ENCODE peak calls at places on chromosomes 2 and 18, in six cellular contexts. J is OCI-LY7, M is lower lobe of right lung, L is cardiac fibroblast, A is A549, K is AG09309. C is an unnamed sample.

GRCh38 chr2:189995679-189996078 is 66.8 kb downstream of the MSTN start:
- DNase-seq in K (no peak), L (no peak), J (no peak), M (no peak), A (no peak), C (no peak)

GRCh38 chr2:224360801-224361251 is 41.1 kb downstream of the FAM124B start:
- DNase-seq in M (no peak), K (no peak), J (no peak), A (no peak), L (peak), C (no peak)

GRCh38 chr18:37249171-37249886 is 316.3 kb downstream of the CELF4 start:
- DNase-seq in M (no peak), K (no peak), A (no peak), J (no peak), L (no peak), C (no peak)

GRCh38 chr2:101970901-101971300 is 20.9 kb upstream of the IL1R2 start:
- DNase-seq in M (no peak), J (no peak), A (no peak), K (no peak), L (no peak), C (no peak)

GRCh38 chr18:13465476-13465875 is 246.9 kb downstream of the LDLRAD4 start:
- DNase-seq in A (no peak), K (no peak), L (no peak), J (peak), M (no peak), C (no peak)

GRCh38 chr18:27977009-27977408 is 199.9 kb downstream of the CDH2 start:
- DNase-seq in M (no peak), L (no peak), J (no peak), A (no peak), K (no peak), C (no peak)

GRCh38 chr2:136495636-136496035 is 269.7 kb upstream of the THSD7B start:
- DNase-seq in M (no peak), J (peak), A (no peak), K (no peak), L (no peak), C (no peak)

GRCh38 chr18:53795610-53796009 is 428.9 kb downstream of the MBD2 start:
- DNase-seq in L (no peak), M (no peak), A (no peak), K (no peak), J (no peak), C (no peak)

GRCh38 chr2:111054791-111055627 is 65.7 kb upstream of the BCL2L11 start:
- DNase-seq in L (no peak), M (no peak), K (no peak), J (peak), A (no peak), C (no peak)

GRCh38 chr2:119282966-119283511 is 59.4 kb downstream of the STEAP3 start:
- DNase-seq in J (no peak), M (no peak), A (no peak), K (no peak), L (peak), C (no peak)

GRCh38 chr2:204870053-204870452 is 324.8 kb downstream of the PARD3B start:
- DNase-seq in L (no peak), K (no peak), J (no peak), M (no peak), A (no peak), C (no peak)

GRCh38 chr2:70728128-70728527 is 39.9 kb downstream of the ADD2 start:
- DNase-seq in L (no peak), M (no peak), A (no peak), K (no peak), J (no peak), C (no peak)

GRCh38 chr2:216348909-216349308 is 23.4 kb downstream of the MARCHF4 start:
- DNase-seq in J (no peak), A (no peak), K (no peak), L (peak), M (no peak), C (no peak)

GRCh38 chr18:75116809-75117208 is 92.1 kb downstream of the PTGR3 start:
- DNase-seq in A (no peak), K (no peak), M (no peak), J (no peak), L (no peak), C (no peak)

GRCh38 chr2:24972315-24972958 is 682 bp upstream of the DNAJC27 start:
- DNase-seq in L (peak), A (peak), J (peak), K (no peak), M (no peak), C (no peak)

GRCh38 chr2:105929506-105929905 is 184.8 kb downstream of the NCK2 start:
- DNase-seq in M (no peak), J (no peak), A (no peak), L (peak), K (no peak), C (no peak)

GRCh38 chr2:238948765-238949641 is 101.1 kb downstream of the TWIST2 start:
- DNase-seq in J (no peak), K (no peak), M (no peak), L (no peak), A (no peak), C (no peak)

GRCh38 chr2:239596298-239596697 is 195.5 kb upstream of the HDAC4 start:
- DNase-seq in A (no peak), M (no peak), J (no peak), L (no peak), K (no peak), C (no peak)

GRCh38 chr2:10146366-10147005 is 23.9 kb downstream of the RRM2 start:
- DNase-seq in J (no peak), K (no peak), M (no peak), A (no peak), L (no peak), C (no peak)

GRCh38 chr2:44544991-44545390 is 183.2 kb downstream of the CAMKMT start:
- DNase-seq in L (no peak), A (no peak), M (no peak), K (no peak), J (no peak), C (no peak)

GRCh38 chr2:5539281-5540211 is 152.6 kb upstream of the SOX11 start:
- DNase-seq in M (no peak), A (no peak), L (no peak), J (no peak), K (no peak), C (no peak)

GRCh38 chr2:28408764-28409599 is 16.3 kb downstream of the FOSL2 start:
- DNase-seq in K (peak), A (no peak), M (peak), J (no peak), L (peak), C (no peak)

GRCh38 chr2:186691231-186691630 is 2.6 kb upstream of the FAM171B start:
- DNase-seq in A (no peak), L (no peak), M (no peak), K (no peak), J (no peak), C (no peak)

GRCh38 chr2:191869781-191870180 is 22.9 kb upstream of the CAVIN2 start:
- DNase-seq in L (no peak), J (no peak), M (no peak), A (peak), K (no peak), C (no peak)

GRCh38 chr2:205800804-205801203 is 118.5 kb downstream of the NRP2 start:
- DNase-seq in A (peak), L (peak), J (no peak), K (no peak), M (no peak), C (peak)

GRCh38 chr2:15693926-15694588 is 102.4 kb downstream of the DDX1 start:
- DNase-seq in A (no peak), J (no peak), K (no peak), L (no peak), M (no peak), C (no peak)

GRCh38 chr2:30732876-30733275 is 74.4 kb downstream of the CAPN13 start:
- DNase-seq in L (no peak), J (no peak), A (no peak), K (no peak), M (no peak), C (no peak)

GRCh38 chr2:10913501-10914271 is 2.0 kb downstream of the KCNF1 start:
- DNase-seq in M (no peak), L (no peak), K (no peak), A (no peak), J (no peak), C (no peak)

GRCh38 chr18:6022089-6022444 is 126.7 kb upstream of the TMEM200C start:
- DNase-seq in M (no peak), J (no peak), A (no peak), L (no peak), K (no peak), C (peak)

GRCh38 chr2:101400048-101400447 is 12.7 kb upstream of the CREG2 start:
- DNase-seq in L (no peak), K (no peak), M (no peak), J (no peak), A (no peak), C (no peak)

GRCh38 chr2:104872034-104872865 is 18.3 kb downstream of the POU3F3 start:
- DNase-seq in M (no peak), K (no peak), J (no peak), L (no peak), A (peak), C (no peak)

GRCh38 chr2:119255760-119256573 is 32.3 kb downstream of the STEAP3 start:
- DNase-seq in M (no peak), A (peak), J (no peak), L (peak), K (peak), C (peak)

GRCh38 chr2:150162241-150162942 is 325.1 kb downstream of the RND3 start:
- DNase-seq in M (no peak), L (no peak), J (no peak), A (no peak), K (no peak), C (no peak)

GRCh38 chr2:112187805-112188596 is 49.8 kb downstream of the FBLN7 start:
- DNase-seq in L (peak), M (no peak), K (no peak), J (peak), A (no peak), C (no peak)

GRCh38 chr2:227406177-227407031 is 18.7 kb upstream of the SCYGR1 start:
- DNase-seq in M (no peak), J (peak), K (peak), L (peak), A (peak), C (peak)

GRCh38 chr2:217797661-217798069 is 205.1 kb downstream of the TNS1 start:
- DNase-seq in A (no peak), L (no peak), K (no peak), M (no peak), J (peak), C (no peak)

DNA sequence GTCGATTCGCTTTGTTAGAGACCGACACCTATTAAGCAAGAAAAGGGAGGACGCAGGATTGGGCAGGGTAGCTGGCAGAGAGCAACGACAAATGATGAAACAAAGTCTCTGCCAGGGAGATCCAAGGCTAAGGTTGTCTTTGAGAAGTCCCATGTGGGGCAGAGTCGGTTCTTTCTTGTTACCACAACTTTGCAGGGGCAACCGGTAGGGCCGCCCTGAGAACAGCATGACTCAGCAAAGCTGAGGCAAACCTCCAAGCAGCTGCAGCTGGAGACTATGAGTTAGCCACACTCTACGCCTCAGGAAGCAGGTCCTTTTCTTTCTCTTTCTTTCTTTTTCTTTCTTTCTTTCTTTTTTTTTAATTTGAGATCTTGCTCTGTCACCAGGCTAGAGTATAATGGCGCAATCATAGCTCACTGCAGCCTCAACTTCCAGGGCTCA is 452.3 kb upstream of the ID2 start:
- DNase-seq in J (peak), K (peak), A (peak), L (peak), M (peak), C (peak)
- H3K4me3 ChIP-seq in J (no peak), K (no peak), A (no peak), L (no peak), M (peak), C (no peak)

DNA sequence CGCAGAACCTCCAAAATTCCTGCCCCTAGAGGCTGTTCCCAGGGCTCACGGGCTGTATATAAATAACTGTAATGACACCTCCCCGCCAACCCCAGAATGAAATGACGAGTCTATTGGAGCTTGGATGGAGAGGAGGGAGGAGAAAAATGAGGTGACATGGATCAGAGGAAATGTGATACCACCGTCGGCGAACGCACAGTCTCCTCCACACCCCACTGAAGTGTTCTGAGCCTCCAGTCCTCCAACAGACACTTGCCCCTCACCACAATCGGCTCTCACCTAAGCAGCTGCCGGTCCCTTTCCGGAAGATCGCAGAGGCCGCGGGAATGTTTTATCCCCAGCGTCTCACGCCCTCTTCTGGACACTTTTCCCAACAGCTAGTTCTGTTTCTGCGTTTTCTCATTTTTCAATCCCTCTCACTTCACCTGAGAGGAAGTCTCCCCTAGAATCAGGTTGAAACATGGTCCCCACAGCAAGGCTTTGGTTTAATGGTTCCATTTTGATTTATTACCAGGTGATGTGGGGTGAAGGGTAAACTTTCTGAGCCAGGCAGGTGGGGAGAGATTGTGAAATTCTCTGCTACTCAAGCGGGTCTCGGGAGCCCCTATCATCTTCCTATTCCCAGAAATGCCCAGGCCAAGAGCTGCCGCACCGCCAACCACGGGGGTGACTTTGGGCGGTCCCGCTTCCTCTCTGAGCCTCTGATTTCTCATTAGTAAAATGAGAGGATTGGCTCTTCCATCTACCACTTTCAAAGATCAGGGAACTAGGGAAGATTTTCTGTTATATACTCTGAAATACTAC is 9.1 kb upstream of the MYO5B start:
- DNase-seq in K (no peak), J (no peak), L (peak), M (peak), A (peak), C (peak)
- TF ChIP-seq CTCF in K (peak), J (peak), L (peak), M (peak), A (peak), C (peak)

GRCh38 chr2:47652041-47652713 is 130.8 kb upstream of the MSH6 start:
- DNase-seq in K (no peak), J (no peak), L (no peak), M (no peak), A (no peak), C (no peak)
- H3K4me3 ChIP-seq in K (no peak), J (no peak), L (no peak), M (no peak), A (no peak), C (no peak)

GRCh38 chr2:33267043-33267442 is 209.4 kb upstream of the RASGRP3 start:
- DNase-seq in J (no peak), M (no peak), K (no peak), L (no peak), A (no peak), C (no peak)
- TF ChIP-seq CTCF in J (no peak), M (no peak), K (no peak), L (no peak), A (no peak), C (no peak)

GRCh38 chr2:20291846-20292408 is 58.7 kb downstream of the PUM2 start:
- DNase-seq in L (no peak), J (no peak), A (no peak), K (no peak), M (no peak), C (no peak)
- H3K4me3 ChIP-seq in L (no peak), J (no peak), A (no peak), K (no peak), M (no peak), C (no peak)